ENCODE peak calls at places on chromosomes 1 and 21, in five cellular contexts. Q is tibial nerve, F is sigmoid colon, D is breast epithelium, E is uterus. R is an unnamed sample.

GRCh38 chr1:154327466-154328317 is 2.4 kb downstream of the ATP8B2 start:
- DNase-seq in E (peak), Q (no peak), F (no peak), D (no peak), R (no peak)

GRCh38 chr1:167934407-167935251 is 1.9 kb upstream of the DCAF6 start:
- DNase-seq in D (no peak), F (no peak), Q (no peak), E (no peak), R (no peak)

GRCh38 chr1:61079898-61080336 is 2.4 kb upstream of the NFIA start:
- DNase-seq in D (peak), Q (peak), F (peak), E (peak), R (peak)

GRCh38 chr1:208249300-208249699 is 5.1 kb upstream of the PLXNA2 start:
- DNase-seq in D (no peak), Q (no peak), E (no peak), F (no peak), R (no peak)

GRCh38 chr1:110645962-110646735 is 28.6 kb downstream of the KCNA3 start:
- DNase-seq in Q (no peak), D (no peak), F (no peak), E (no peak), R (no peak)

GRCh38 chr1:172466795-172467407 is 23.0 kb upstream of the PIGC start:
- DNase-seq in F (no peak), Q (no peak), D (no peak), E (no peak), R (no peak)

GRCh38 chr1:85894651-85895050 is 186.4 kb upstream of the ZNHIT6 start:
- DNase-seq in E (no peak), F (no peak), D (no peak), Q (peak), R (no peak)

GRCh38 chr1:24754229-24754628 is 9.0 kb downstream of the CLIC4 start:
- DNase-seq in E (no peak), F (no peak), Q (no peak), D (no peak), R (no peak)

GRCh38 chr1:209587778-209588177 is 4.3 kb downstream of the CAMK1G start:
- DNase-seq in E (no peak), Q (no peak), D (no peak), F (no peak), R (no peak)

GRCh38 chr1:154328318-154329151 is 3.2 kb downstream of the ATP8B2 start:
- DNase-seq in F (peak), Q (peak), E (peak), D (peak), R (peak)

GRCh38 chr1:11967028-11967547 is 13.2 kb upstream of the MFN2 start:
- DNase-seq in E (no peak), F (no peak), Q (no peak), D (no peak), R (no peak)

GRCh38 chr21:22019766-22020165 is 1021.6 kb downstream of the NCAM2 start:
- DNase-seq in E (no peak), Q (no peak), F (no peak), D (no peak), R (no peak)

GRCh38 chr21:25025596-25025995 is 581.7 kb downstream of the MRPL39 start:
- DNase-seq in E (no peak), Q (no peak), F (no peak), D (no peak), R (no peak)

GRCh38 chr1:165490175-165490574 is 45.2 kb upstream of the RXRG start:
- DNase-seq in D (no peak), Q (no peak), E (no peak), F (no peak), R (no peak)

GRCh38 chr1:97139512-97139911 is 417.9 kb downstream of the PTBP2 start:
- DNase-seq in Q (no peak), D (no peak), E (no peak), F (no peak), R (no peak)

GRCh38 chr1:174815036-174815435 is 184.7 kb upstream of the CACYBP start:
- DNase-seq in Q (no peak), F (no peak), D (no peak), E (no peak), R (no peak)

GRCh38 chr21:42645211-42646075 is 8.0 kb upstream of the PDE9A start:
- DNase-seq in F (no peak), E (no peak), D (no peak), Q (no peak), R (peak)

GRCh38 chr1:64864018-64864945 is 102.1 kb downstream of the JAK1 start:
- DNase-seq in D (no peak), Q (no peak), F (peak), E (peak), R (peak)

GRCh38 chr1:27368872-27369703 is 2.3 kb upstream of the MAP3K6 start:
- DNase-seq in D (no peak), E (no peak), F (no peak), Q (no peak), R (no peak)

GRCh38 chr21:19557046-19557445 is 1153.5 kb upstream of the TMPRSS15 start:
- DNase-seq in E (no peak), D (no peak), F (no peak), Q (no peak), R (no peak)

GRCh38 chr21:19547951-19548635 is 1144.5 kb upstream of the TMPRSS15 start:
- DNase-seq in F (no peak), Q (no peak), E (no peak), D (no peak), R (no peak)

GRCh38 chr21:19557488-19557887 is 1153.9 kb upstream of the TMPRSS15 start:
- DNase-seq in D (no peak), Q (no peak), F (no peak), E (no peak), R (no peak)

GRCh38 chr21:19553930-19554615 is 1150.5 kb upstream of the TMPRSS15 start:
- DNase-seq in E (no peak), Q (no peak), D (no peak), F (no peak), R (no peak)
- H3K27ac ChIP-seq in E (no peak), Q (no peak), D (no peak), F (no peak), R (no peak)

GRCh38 chr1:38154089-38154470 is 107.5 kb upstream of the POU3F1 start:
- DNase-seq in Q (no peak), F (no peak), D (no peak), E (no peak), R (no peak)

GRCh38 chr1:38153426-38154088 is 107.0 kb upstream of the POU3F1 start:
- DNase-seq in E (no peak), Q (no peak), D (no peak), F (no peak), R (no peak)

GRCh38 chr1:38151399-38151798 is 104.8 kb upstream of the POU3F1 start:
- DNase-seq in D (no peak), Q (no peak), E (no peak), F (no peak), R (no peak)

GRCh38 chr1:38152351-38153082 is 105.9 kb upstream of the POU3F1 start:
- DNase-seq in D (no peak), Q (no peak), E (no peak), F (no peak), R (no peak)
- TF ChIP-seq CTCF in D (peak), Q (peak), E (no peak), F (no peak), R (no peak)

DNA sequence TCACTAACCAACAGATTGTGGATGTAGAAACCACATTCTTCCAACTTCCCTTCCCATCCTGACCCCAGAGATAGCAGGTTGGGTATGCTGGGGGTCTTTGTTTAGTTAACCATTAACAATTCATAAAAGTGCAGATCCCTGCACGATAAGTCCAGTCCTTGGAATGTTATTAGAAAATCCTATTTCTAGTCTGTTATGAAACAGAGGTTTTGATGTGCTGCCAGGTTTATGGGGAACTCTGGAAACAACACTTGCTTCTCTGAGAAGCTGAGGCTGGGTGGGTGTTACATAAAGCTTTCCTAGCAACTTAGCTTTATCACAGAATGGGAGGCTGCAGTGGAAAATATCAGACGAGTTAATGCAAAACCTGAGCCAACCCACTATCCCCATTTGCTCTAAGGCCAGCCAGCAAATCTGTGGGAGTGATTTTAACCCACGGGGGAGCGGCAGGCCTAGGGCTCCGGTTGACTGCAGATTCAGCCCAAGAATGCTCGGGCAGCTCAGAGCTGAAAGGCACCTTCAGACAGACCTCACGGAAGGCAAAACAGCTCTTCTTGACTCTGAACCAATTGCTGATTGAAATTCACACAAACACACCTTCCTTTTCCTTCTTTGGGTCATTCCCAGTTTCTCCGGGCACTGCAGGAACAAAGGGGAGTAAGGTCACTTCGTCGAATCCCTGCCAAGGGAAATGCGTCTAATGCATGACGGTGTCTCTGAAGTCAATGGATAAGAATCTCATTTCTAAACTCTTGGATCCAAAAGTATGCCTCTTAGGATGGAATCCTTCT is 111.7 kb upstream of the IRF2BP2 start:
- DNase-seq in D (no peak), Q (peak), E (peak), F (peak), R (peak)
- TF ChIP-seq POLR2A in D (no peak), Q (no peak), E (peak), F (no peak), R (no peak)

GRCh38 chr1:28887418-28887834 is 26.9 kb upstream of the EPB41 start:
- DNase-seq in F (no peak), D (no peak), E (peak), Q (no peak), R (no peak)
- H3K27ac ChIP-seq in F (peak), D (peak), E (peak), Q (no peak), R (peak)

DNA sequence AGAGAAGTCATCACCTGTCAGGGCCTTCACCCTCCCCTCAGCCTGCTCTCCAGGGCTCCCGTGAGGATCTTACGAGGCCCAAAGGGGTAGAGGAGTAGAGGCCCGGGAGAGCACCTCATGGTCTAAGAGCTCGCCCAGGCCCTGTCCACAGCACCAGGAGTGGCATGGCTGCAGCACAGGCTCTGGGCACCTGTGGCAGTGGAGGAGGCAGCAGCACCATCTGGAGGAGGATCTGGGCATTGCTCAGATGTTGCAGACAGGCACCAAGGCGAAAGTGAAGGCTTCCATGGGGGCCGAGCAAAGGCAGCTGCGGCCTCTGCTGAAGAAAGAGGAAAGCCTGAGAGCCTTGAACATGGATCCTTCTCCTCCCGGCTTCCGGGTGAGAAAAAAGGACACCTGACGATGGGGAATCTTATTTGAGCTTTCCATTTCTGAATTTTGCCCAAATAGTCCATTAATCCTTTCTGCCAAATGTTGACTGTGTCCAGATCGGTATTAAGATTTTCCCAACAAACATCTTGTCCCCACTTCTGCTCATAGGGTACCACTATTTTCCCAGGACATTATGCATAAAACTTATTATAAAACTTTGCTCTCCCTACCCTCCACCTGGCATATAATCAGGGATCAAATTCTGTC is 604.7 kb downstream of the PTPRC start:
- DNase-seq in Q (no peak), D (no peak), F (no peak), E (no peak), R (peak)
- TF ChIP-seq CTCF in Q (no peak), D (no peak), F (peak), E (no peak), R (peak)

GRCh38 chr1:10472220-10473144 is at the start of gene DFFA:
- DNase-seq in F (peak), D (peak), Q (peak), E (peak), R (peak)
- TF ChIP-seq POLR2A in F (no peak), D (no peak), Q (peak), E (peak), R (no peak)